ENCODE peak calls at places on chromosomes 7 and 10, in ten cellular contexts. G is CD8-positive, alpha-beta T cell; Q is thyroid gland; U is mammary epithelial cell; M is lower lobe of right lung; V is left ventricle myocardium inferior; L is RWPE2; F is gastrocnemius medialis; Y is pancreas; J is HCT116. H is an unnamed sample.

GRCh38 chr10:96747734-96748550 is 27.6 kb upstream of the PIK3AP1 start:
- DNase-seq in J (no peak), V (no peak), Q (no peak), Y (no peak), M (no peak), L (no peak), G (no peak), U (peak; percentile 15), F (no peak), H (no peak)

GRCh38 chr10:69653561-69653960 is 23.5 kb downstream of the FAM241B start:
- DNase-seq in G (no peak), V (no peak), F (no peak), Y (no peak), J (no peak), U (no peak), M (no peak), Q (peak; percentile 23), L (no peak), H (no peak)

GRCh38 chr7:64999165-65000004 is 7.1 kb downstream of the ERV3-1 start:
- DNase-seq in U (peak; percentile 67), G (no peak), F (peak; percentile 10), V (no peak), Y (peak; percentile 45), L (no peak), M (peak; percentile 49), Q (no peak), J (no peak), H (peak; percentile 76)

GRCh38 chr10:130222381-130222780 is 86.2 kb downstream of the GLRX3 start:
- DNase-seq in F (no peak), L (peak; percentile 29), Y (no peak), G (no peak), M (no peak), U (no peak), Q (no peak), V (no peak), J (no peak), H (no peak)

GRCh38 chr10:23469596-23470237 is 30.8 kb downstream of the OTUD1 start:
- DNase-seq in J (no peak), G (no peak), F (no peak), Q (peak; percentile 29), U (no peak), M (no peak), L (no peak), V (no peak), Y (no peak), H (no peak)

GRCh38 chr7:142817506-142817905 is 37.4 kb upstream of the EPHB6 start:
- DNase-seq in J (no peak), L (no peak), M (no peak), Q (no peak), V (no peak), F (no peak), Y (no peak), G (no peak), U (no peak), H (no peak)

GRCh38 chr7:99129536-99129935 is 14.4 kb downstream of the SMURF1 start:
- DNase-seq in G (no peak), U (no peak), J (no peak), M (no peak), L (no peak), F (no peak), Y (no peak), V (no peak), Q (no peak), H (no peak)

GRCh38 chr10:16832351-16833080 is 15.3 kb upstream of the RSU1 start:
- DNase-seq in V (no peak), L (no peak), Y (peak; percentile 43), M (no peak), G (no peak), U (peak; percentile 81), F (no peak), J (no peak), Q (no peak), H (no peak)

GRCh38 chr7:33685488-33685887 is 219.9 kb upstream of the BMPER start:
- DNase-seq in Q (no peak), L (no peak), M (no peak), G (no peak), U (no peak), J (no peak), F (no peak), Y (no peak), V (no peak), H (no peak)

GRCh38 chr7:117673839-117674238 is 194.0 kb downstream of the CFTR start:
- DNase-seq in M (no peak), J (peak; percentile 24), U (peak; percentile 37), V (no peak), Q (no peak), L (no peak), G (no peak), F (no peak), Y (no peak), H (no peak)

GRCh38 chr10:53403688-53404087 is 631.1 kb upstream of the MBL2 start:
- DNase-seq in J (no peak), V (peak; percentile 84), Q (peak; percentile 82), L (no peak), Y (peak; percentile 81), G (no peak), M (peak; percentile 56), F (peak; percentile 4), U (no peak), H (no peak)

GRCh38 chr10:92181575-92181974 is 109.3 kb downstream of the CPEB3 start:
- DNase-seq in L (no peak), Q (no peak), U (no peak), V (no peak), J (no peak), G (no peak), M (no peak), Y (no peak), F (no peak), H (no peak)

GRCh38 chr10:91090761-91091529 is 129.5 kb upstream of the PCGF5 start:
- DNase-seq in F (no peak), M (no peak), V (no peak), U (no peak), L (no peak), Y (no peak), G (no peak), Q (no peak), J (no peak), H (no peak)
- TF ChIP-seq CTCF in F (no peak), M (no peak), V (peak; percentile 49), U (no peak), L (no peak), Y (no peak), G (no peak), Q (no peak), J (no peak), H (no peak)

DNA sequence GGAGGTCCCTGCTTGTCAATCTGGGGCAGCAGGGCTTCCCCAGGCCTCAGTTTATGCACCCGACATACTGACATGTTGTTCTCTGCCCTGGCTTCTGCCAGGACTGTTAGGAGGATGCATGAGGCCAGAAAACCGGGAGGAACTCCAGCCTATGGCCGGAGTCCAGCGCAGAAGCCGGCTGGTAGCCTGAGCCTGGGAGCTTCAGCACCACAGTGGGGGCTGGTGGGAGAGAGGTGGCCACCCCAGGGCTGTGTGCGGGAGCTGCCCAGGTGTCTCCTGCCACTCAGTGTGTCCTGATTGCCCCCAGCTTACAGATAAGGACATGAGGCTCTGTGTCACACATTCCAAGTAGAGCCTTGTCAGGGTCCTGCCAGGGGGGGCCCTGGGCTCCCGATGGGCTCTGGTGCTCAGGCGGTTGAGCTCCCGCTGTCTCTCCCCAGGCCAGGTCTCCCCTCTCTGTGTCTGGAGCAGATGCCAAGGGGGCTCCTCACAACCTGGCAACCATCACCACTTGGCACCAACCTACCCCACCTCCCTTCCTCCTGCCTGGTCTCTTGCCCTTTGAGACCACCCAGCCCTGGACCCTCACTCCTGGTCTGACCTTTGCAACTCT is 32.3 kb downstream of the PPIF start:
- DNase-seq in U (no peak), M (peak; percentile 41), V (no peak), Y (no peak), L (peak; percentile 31), G (no peak), J (no peak), F (no peak), Q (peak; percentile 17), H (peak; percentile 32)
- H3K4me1 ChIP-seq in U (peaks cover 2% of the 10 kb centered on the region), M (peaks cover 34% of the 10 kb centered on the region), V (peaks cover 54% of the 10 kb centered on the region), Y (no peaks in the 10 kb centered on the region), L (no peaks in the 10 kb centered on the region), G (no peaks in the 10 kb centered on the region), J (peaks cover 10% of the 10 kb centered on the region), F (peaks cover 38% of the 10 kb centered on the region), Q (peaks cover 37% of the 10 kb centered on the region), H (peaks cover 13% of the 10 kb centered on the region)

GRCh38 chr10:122030200-122030552 is 41.2 kb downstream of the TACC2 start:
- DNase-seq in L (no peak), M (no peak), F (no peak), V (no peak), G (no peak), Y (no peak), U (no peak), J (no peak), Q (no peak), H (no peak)

GRCh38 chr10:122033224-122033926 is 44.4 kb downstream of the TACC2 start:
- DNase-seq in Y (no peak), J (no peak), M (peak; percentile 68), V (no peak), F (peak; percentile 59), U (no peak), Q (no peak), L (no peak), G (no peak), H (no peak)

GRCh38 chr10:122034149-122034756 is 45.3 kb downstream of the TACC2 start:
- DNase-seq in Y (no peak), L (no peak), M (no peak), V (no peak), Q (no peak), U (peak; percentile 71), G (no peak), J (no peak), F (no peak), H (no peak)

DNA sequence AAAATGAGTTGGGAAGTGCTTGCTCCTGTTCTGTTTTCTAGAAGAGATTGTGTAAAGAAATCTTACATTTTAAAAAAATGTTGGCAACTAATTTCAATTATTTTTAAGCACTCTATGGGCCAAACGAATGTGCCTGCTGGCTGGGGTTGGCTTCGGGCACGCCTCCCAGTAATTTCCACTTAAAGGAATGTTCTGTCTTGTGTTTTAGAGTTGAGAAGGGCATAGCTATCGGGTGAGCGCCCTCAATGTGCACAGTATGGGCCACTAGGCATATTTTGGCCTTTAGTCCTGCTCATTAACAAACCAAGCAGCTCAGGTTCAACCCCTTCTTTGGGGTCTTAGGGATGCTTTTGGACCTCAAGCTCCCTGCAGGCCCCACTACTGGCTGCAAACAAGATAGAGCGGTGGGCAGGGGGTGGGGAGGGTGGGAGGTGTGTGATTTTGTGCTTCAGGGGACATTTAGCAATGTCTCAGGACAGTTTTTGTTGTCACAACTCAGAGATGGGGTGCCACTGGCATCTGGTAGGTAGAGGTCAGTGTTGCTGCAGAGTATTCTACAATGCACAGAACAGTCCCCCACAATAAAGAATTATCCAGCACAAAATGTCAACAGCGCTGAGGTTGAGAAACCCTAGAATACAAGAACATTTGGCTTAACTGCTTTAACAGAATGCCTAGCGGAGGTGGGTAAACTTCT is 40.7 kb downstream of the TACC2 start:
- DNase-seq in Q (peak; percentile 83), V (peak; percentile 56), J (no peak), F (peak; percentile 48), M (no peak), Y (no peak), G (no peak), U (no peak), L (no peak), H (peak; percentile 49)
- TF ChIP-seq CTCF in Q (no peak), V (no peak), J (peak; percentile 21), F (no peak), M (no peak), Y (no peak), G (no peak), U (no peak), L (peak; percentile 39), H (no peak)

DNA sequence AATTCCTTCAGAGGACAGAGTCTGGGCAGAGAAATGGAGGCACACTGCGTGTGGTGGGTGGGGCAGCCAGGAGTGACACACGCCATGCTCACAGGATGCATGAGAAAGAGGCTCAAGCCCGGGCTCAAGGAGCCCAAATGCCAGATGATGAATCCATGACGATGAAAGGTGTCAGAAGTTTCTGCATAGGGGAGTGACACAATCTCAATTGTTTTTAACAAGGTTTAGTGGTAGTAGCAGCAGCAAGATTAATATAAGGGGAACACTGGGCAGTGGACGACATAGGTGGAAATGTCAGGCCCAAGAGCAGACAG is 126.1 kb downstream of the TNS3 start:
- DNase-seq in V (no peak), J (no peak), Y (no peak), F (no peak), L (no peak), U (no peak), Q (no peak), M (no peak), G (no peak), H (no peak)
- H3K4me1 ChIP-seq in V (peaks cover 64% of the 10 kb centered on the region), J (peaks cover 12% of the 10 kb centered on the region), Y (peaks cover 31% of the 10 kb centered on the region), F (peaks cover 53% of the 10 kb centered on the region), L (peaks cover 29% of the 10 kb centered on the region), U (peaks cover 26% of the 10 kb centered on the region), Q (peaks cover 71% of the 10 kb centered on the region), M (peaks cover 59% of the 10 kb centered on the region), G (no peaks in the 10 kb centered on the region), H (peaks cover 52% of the 10 kb centered on the region)